ENCODE peak calls at places on chromosomes 7 and 10, in four cellular contexts. K is psoas muscle, O is uterus, M is PC-9. L is an unnamed sample.

GRCh38 chr7:143960813-143961610 is 6.4 kb downstream of the OR2F1 start:
- DNase-seq in K (no peak), M (no peak), O (no peak), L (peak; percentile 53)

GRCh38 chr10:100976906-100977305 is 7.6 kb downstream of the SEMA4G start:
- DNase-seq in O (no peak), M (no peak), K (no peak), L (no peak)

GRCh38 chr7:22121702-22122474 is 176.2 kb upstream of the CDCA7L start:
- DNase-seq in K (no peak), M (no peak), O (peak; percentile 44), L (peak; percentile 50)

GRCh38 chr10:114596793-114597192 is 61.3 kb downstream of the ABLIM1 start:
- DNase-seq in O (no peak), K (no peak), M (no peak), L (no peak)

GRCh38 chr10:103448751-103449150 is 3.4 kb downstream of the CALHM2 start:
- DNase-seq in M (no peak), K (peak; percentile 82), O (peak; percentile 80), L (peak; percentile 97)

GRCh38 chr7:70545214-70545613 is 586.7 kb upstream of the GALNT17 start:
- DNase-seq in M (no peak), O (no peak), K (no peak), L (no peak)

GRCh38 chr10:11713963-11714362 is 28.2 kb upstream of the ECHDC3 start:
- DNase-seq in K (no peak), M (no peak), O (no peak), L (no peak)

GRCh38 chr10:34655286-34656170 is 159.6 kb downstream of the PARD3 start:
- DNase-seq in O (peak; percentile 38), M (peak; percentile 50), K (no peak), L (peak; percentile 72)

GRCh38 chr10:103829838-103830465 is 25.4 kb downstream of the SH3PXD2A start:
- DNase-seq in M (no peak), O (no peak), K (no peak), L (no peak)

GRCh38 chr10:79493806-79494205 is 18.5 kb upstream of the EIF5AL1 start:
- DNase-seq in K (no peak), M (no peak), O (no peak), L (no peak)

GRCh38 chr7:8566016-8566415 is 132.6 kb downstream of the NXPH1 start:
- DNase-seq in M (no peak), K (no peak), O (no peak), L (no peak)

GRCh38 chr7:100520138-100520537 is 18.9 kb upstream of the AGFG2 start:
- DNase-seq in O (no peak), M (no peak), K (no peak), L (no peak)

GRCh38 chr7:38374507-38374906 is 101.1 kb upstream of the TARP start:
- DNase-seq in K (no peak), O (no peak), M (no peak), L (peak; percentile 60)

GRCh38 chr10:90087197-90088007 is 386.0 kb downstream of the KIF20B start:
- DNase-seq in O (no peak), M (no peak), K (no peak), L (no peak)

GRCh38 chr10:33193057-33193866 is 141.2 kb downstream of the NRP1 start:
- DNase-seq in M (peak; percentile 75), O (peak; percentile 88), K (peak; percentile 73), L (peak; percentile 95)

GRCh38 chr7:144027070-144027469 is 21.7 kb upstream of the OR2A5 start:
- DNase-seq in O (no peak), M (no peak), K (no peak), L (peak; percentile 61)

GRCh38 chr7:17580141-17580540 is 281.7 kb downstream of the AHR start:
- DNase-seq in K (no peak), M (no peak), O (no peak), L (peak; percentile 96)

GRCh38 chr7:107167483-107168232 is 1.1 kb upstream of the HBP1 start:
- DNase-seq in K (peak; percentile 59), O (peak; percentile 81), M (no peak), L (peak; percentile 93)

GRCh38 chr10:122280977-122281376 is 9.9 kb downstream of the BTBD16 start:
- DNase-seq in O (no peak), K (no peak), M (no peak), L (no peak)

GRCh38 chr10:45580371-45580770 is 92.2 kb downstream of the ZFAND4 start:
- DNase-seq in K (no peak), O (no peak), M (no peak), L (no peak)

GRCh38 chr7:2477447-2478386 is 1.5 kb upstream of the GRIFIN start:
- DNase-seq in O (no peak), K (peak; percentile 69), M (peak; percentile 76), L (peak; percentile 87)

GRCh38 chr10:117136391-117136975 is 1.6 kb downstream of the VAX1 start:
- DNase-seq in K (no peak), M (no peak), O (no peak), L (no peak)

GRCh38 chr7:28595081-28595480 is 182.8 kb downstream of the CREB5 start:
- DNase-seq in M (no peak), O (no peak), K (no peak), L (no peak)

GRCh38 chr7:142303650-142304049 is 45.8 kb upstream of the PRSS58 start:
- DNase-seq in O (no peak), M (peak; percentile 42), K (no peak), L (peak; percentile 28)

GRCh38 chr7:147088916-147089315 is 972.3 kb downstream of the CNTNAP2 start:
- DNase-seq in K (no peak), M (no peak), O (no peak), L (no peak)

GRCh38 chr10:102775973-102776669 is 32.4 kb downstream of the WBP1L start:
- DNase-seq in M (no peak), K (peak; percentile 87), O (peak; percentile 93), L (peak; percentile 87)

GRCh38 chr10:126247454-126247975 is 140.8 kb downstream of the ADAM12 start:
- DNase-seq in O (peak; percentile 92), M (peak; percentile 64), K (peak; percentile 64), L (peak; percentile 100)

GRCh38 chr7:95690367-95690947 is 81.9 kb upstream of the DYNC1I1 start:
- DNase-seq in M (peak; percentile 37), K (no peak), O (no peak), L (peak; percentile 60)

GRCh38 chr10:1552415-1552814 is 184.9 kb downstream of the ADARB2 start:
- DNase-seq in K (no peak), O (no peak), M (no peak), L (no peak)
- H3K27ac ChIP-seq in K (no peak overlapping the region), O (no peak overlapping the region), M (no peak overlapping the region), L (no peak overlapping the region)

GRCh38 chr10:1625731-1626130 is 111.6 kb downstream of the ADARB2 start:
- DNase-seq in K (no peak), O (no peak), M (no peak), L (no peak)

GRCh38 chr10:1626410-1626809 is 110.9 kb downstream of the ADARB2 start:
- DNase-seq in M (no peak), O (no peak), K (no peak), L (no peak)

GRCh38 chr10:1626835-1627234 is 110.5 kb downstream of the ADARB2 start:
- DNase-seq in K (no peak), M (no peak), O (no peak), L (no peak)

GRCh38 chr10:1624240-1624639 is 113.1 kb downstream of the ADARB2 start:
- DNase-seq in O (no peak), M (no peak), K (no peak), L (no peak)

DNA sequence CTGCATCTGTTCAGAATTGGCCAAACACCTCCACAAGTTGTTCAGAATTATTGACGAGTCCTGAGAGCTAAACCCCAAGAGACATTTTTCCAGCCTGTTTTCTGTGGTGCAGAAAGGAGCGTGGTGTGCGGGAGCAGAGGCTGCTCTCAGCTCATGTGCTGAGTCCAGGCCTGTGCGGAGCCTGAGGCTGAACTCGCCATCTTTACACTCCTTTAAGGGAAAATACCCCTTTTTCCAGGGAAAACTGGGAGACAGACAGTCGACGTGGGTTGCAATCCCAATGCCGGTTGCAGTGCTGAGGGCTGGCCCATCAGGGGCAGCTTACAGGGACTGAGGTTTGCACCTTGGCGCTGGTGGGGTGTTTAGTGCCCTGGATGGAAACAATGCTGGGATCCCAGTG is 112.2 kb downstream of the ADARB2 start:
- DNase-seq in M (no peak), O (no peak), K (no peak), L (no peak)
- H3K9me3 ChIP-seq in M (no peaks in the 10 kb centered on the region), O (no peaks in the 10 kb centered on the region), K (peaks cover 2% of the 10 kb centered on the region), L (no peaks in the 10 kb centered on the region)

GRCh38 chr10:132408823-132409666 is 12.0 kb downstream of the PWWP2B start:
- DNase-seq in M (peak; percentile 65), K (no peak), O (no peak), L (no peak)
- H3K27ac ChIP-seq in M (peak overlapping the region; percentile 94), K (peak overlapping the region; percentile 16), O (peak overlapping the region; percentile 81), L (no peak overlapping the region)

GRCh38 chr10:29631049-29631339 is 3.8 kb downstream of the SVIL start:
- DNase-seq in O (no peak), M (no peak), K (no peak), L (no peak)

GRCh38 chr10:29628912-29629526 is 5.8 kb downstream of the SVIL start:
- DNase-seq in M (no peak), O (no peak), K (no peak), L (no peak)

GRCh38 chr10:29630205-29631048 is 4.3 kb downstream of the SVIL start:
- DNase-seq in O (no peak), K (no peak), M (peak; percentile 55), L (no peak)

GRCh38 chr10:29623797-29624196 is 11.0 kb downstream of the SVIL start:
- DNase-seq in K (no peak), O (no peak), M (no peak), L (no peak)

DNA sequence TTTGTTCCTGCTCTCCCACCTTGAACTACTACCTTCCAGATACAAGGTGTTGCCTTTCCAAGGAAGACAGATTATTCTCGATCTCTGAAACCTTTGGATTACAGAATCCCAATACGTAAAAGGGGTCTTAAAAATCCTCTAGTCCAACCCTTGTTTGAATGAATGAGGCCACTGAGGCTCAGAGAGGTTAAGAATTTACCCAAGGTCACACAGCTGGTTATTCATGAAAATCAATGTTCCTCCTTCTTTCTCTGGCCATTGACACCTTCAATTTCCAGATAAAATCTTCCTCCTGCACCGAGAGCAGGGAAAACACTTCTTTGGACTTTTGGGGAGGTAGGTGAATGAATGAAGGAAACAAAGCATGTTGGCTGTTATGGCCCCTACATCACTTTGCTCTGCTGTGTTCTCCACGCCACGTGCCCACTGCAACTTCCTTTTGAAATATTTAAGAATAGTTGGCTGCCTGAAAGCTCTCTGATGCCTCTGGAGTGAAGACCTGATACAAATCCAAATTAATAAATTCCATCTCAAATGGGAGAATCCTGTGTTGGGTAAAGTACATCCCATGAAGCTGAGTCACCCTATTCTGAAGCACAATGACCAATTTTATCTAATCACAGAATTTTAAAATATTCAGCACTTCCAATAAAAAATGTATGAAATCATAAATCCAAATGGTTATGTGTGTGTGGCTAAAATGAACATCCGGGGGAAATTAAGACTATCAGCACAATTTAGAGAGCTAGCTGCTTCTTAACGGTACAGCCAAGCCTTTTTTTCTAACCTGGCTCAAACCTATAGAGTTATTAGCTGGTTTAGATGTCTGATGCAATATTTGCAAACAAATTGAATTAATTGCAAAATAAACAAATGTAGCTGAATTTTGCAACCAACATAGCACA is 7.3 kb downstream of the SVIL start:
- DNase-seq in O (no peak), K (no peak), M (no peak), L (peak; percentile 80)
- H3K9me3 ChIP-seq in O (no peaks in the 10 kb centered on the region), K (no peaks in the 10 kb centered on the region), M (no peaks in the 10 kb centered on the region), L (no peaks in the 10 kb centered on the region)

GRCh38 chr10:62096534-62096933 is 172.1 kb downstream of the RTKN2 start:
- DNase-seq in K (no peak), M (no peak), O (no peak), L (no peak)
- H3K27ac ChIP-seq in K (peak overlapping the region; percentile 56), M (no peak overlapping the region), O (peak overlapping the region; percentile 69), L (peak overlapping the region; percentile 92)